ENCODE peak calls at places on chromosomes 2 and 18, in seven cellular contexts. J is HCT116, C is skeletal muscle cell, Q is astrocyte of the spinal cord, U is cardiac fibroblast, R is IMR-90, M is LNCaP clone FGC. N is an unnamed sample.

GRCh38 chr18:34039194-34039593 is 185.5 kb downstream of the NOL4 start:
- DNase-seq in J (no peak), C (no peak), Q (no peak), U (no peak), R (no peak), M (no peak), N (no peak)

GRCh38 chr2:196131949-196132925 is 39.1 kb downstream of the STK17B start:
- DNase-seq in J (no peak), C (no peak), Q (peak; percentile 42), U (peak; percentile 24), R (peak; percentile 25), M (no peak), N (no peak)

GRCh38 chr2:190767821-190768220 is 112.8 kb upstream of the GLS start:
- DNase-seq in J (no peak), C (no peak), Q (no peak), U (no peak), R (no peak), M (no peak), N (no peak)

GRCh38 chr2:102005989-102006885 is 14.5 kb downstream of the IL1R2 start:
- DNase-seq in J (peak; percentile 44), C (no peak), Q (peak; percentile 55), U (peak; percentile 81), R (peak; percentile 56), M (no peak), N (peak; percentile 87)

GRCh38 chr2:96533292-96534073 is 3.1 kb upstream of the ARID5A start:
- DNase-seq in J (no peak), C (peak; percentile 52), Q (peak; percentile 40), U (peak; percentile 96), R (peak; percentile 34), M (no peak), N (peak; percentile 98)

GRCh38 chr2:215828528-215829184 is 184.7 kb downstream of the MREG start:
- DNase-seq in J (peak; percentile 58), C (no peak), Q (peak; percentile 63), U (peak; percentile 82), R (peak; percentile 62), M (no peak), N (no peak)

GRCh38 chr2:202842690-202843089 is 28.9 kb downstream of the ICA1L start:
- DNase-seq in J (no peak), C (no peak), Q (no peak), U (no peak), R (no peak), M (no peak), N (no peak)

GRCh38 chr2:118554616-118555015 is 292.8 kb downstream of the EN1 start:
- DNase-seq in J (no peak), C (no peak), Q (no peak), U (peak; percentile 8), R (no peak), M (no peak), N (no peak)

GRCh38 chr2:127523269-127523930 is 2.9 kb downstream of the IWS1 start:
- DNase-seq in J (no peak), C (no peak), Q (no peak), U (no peak), R (no peak), M (no peak), N (no peak)

GRCh38 chr18:35616664-35617423 is 35.3 kb downstream of the GALNT1 start:
- DNase-seq in J (no peak), C (peak; percentile 84), Q (peak; percentile 94), U (peak; percentile 76), R (peak; percentile 92), M (no peak), N (peak; percentile 78)

GRCh38 chr18:74110983-74111382 is 36.7 kb downstream of the FBXO15 start:
- DNase-seq in J (no peak), C (no peak), Q (no peak), U (no peak), R (no peak), M (no peak), N (no peak)

GRCh38 chr2:15793078-15793913 is 147.1 kb upstream of the MYCN start:
- DNase-seq in J (no peak), C (no peak), Q (no peak), U (no peak), R (no peak), M (no peak), N (no peak)

GRCh38 chr2:98764499-98764898 is 33.6 kb upstream of the MGAT4A start:
- DNase-seq in J (no peak), C (no peak), Q (no peak), U (no peak), R (no peak), M (no peak), N (no peak)

GRCh38 chr2:27306136-27306535 is 2.1 kb downstream of the UCN start:
- DNase-seq in J (no peak), C (no peak), Q (no peak), U (no peak), R (no peak), M (no peak), N (peak; percentile 31)

GRCh38 chr2:27304488-27305240 is 3.6 kb downstream of the UCN start:
- DNase-seq in J (no peak), C (no peak), Q (no peak), U (no peak), R (no peak), M (no peak), N (peak; percentile 46)

GRCh38 chr2:27306657-27307544 is 1.3 kb downstream of the UCN start:
- DNase-seq in J (no peak), C (no peak), Q (no peak), U (no peak), R (no peak), M (no peak), N (peak; percentile 90)

GRCh38 chr2:27305516-27305915 is 2.7 kb downstream of the UCN start:
- DNase-seq in J (no peak), C (no peak), Q (no peak), U (no peak), R (no peak), M (no peak), N (peak; percentile 79)

GRCh38 chr2:27303093-27304025 is 4.9 kb downstream of the UCN start:
- DNase-seq in J (peak; percentile 70), C (no peak), Q (peak; percentile 56), U (peak; percentile 83), R (peak; percentile 72), M (peak; percentile 33), N (peak; percentile 96)
- H3K4me3 ChIP-seq in J (peak overlapping the region; percentile 38), C (no peak overlapping the region), Q (no peak overlapping the region), U (peak overlapping the region; percentile 19), R (no peak overlapping the region), M (no peak overlapping the region), N (peak overlapping the region; percentile 53)

GRCh38 chr2:231385429-231385828 is 10.1 kb upstream of the B3GNT7 start:
- DNase-seq in J (no peak), C (no peak), Q (no peak), U (no peak), R (no peak), M (no peak), N (peak; percentile 19)

GRCh38 chr2:231388725-231389346 is 6.7 kb upstream of the B3GNT7 start:
- DNase-seq in J (no peak), C (no peak), Q (no peak), U (no peak), R (no peak), M (no peak), N (peak; percentile 68)

GRCh38 chr2:231390667-231391066 is 4.8 kb upstream of the B3GNT7 start:
- DNase-seq in J (no peak), C (no peak), Q (no peak), U (no peak), R (no peak), M (no peak), N (peak; percentile 83)

GRCh38 chr2:231386446-231386845 is 9.1 kb upstream of the B3GNT7 start:
- DNase-seq in J (no peak), C (peak; percentile 43), Q (peak; percentile 84), U (peak; percentile 24), R (peak; percentile 86), M (no peak), N (peak; percentile 97)

DNA sequence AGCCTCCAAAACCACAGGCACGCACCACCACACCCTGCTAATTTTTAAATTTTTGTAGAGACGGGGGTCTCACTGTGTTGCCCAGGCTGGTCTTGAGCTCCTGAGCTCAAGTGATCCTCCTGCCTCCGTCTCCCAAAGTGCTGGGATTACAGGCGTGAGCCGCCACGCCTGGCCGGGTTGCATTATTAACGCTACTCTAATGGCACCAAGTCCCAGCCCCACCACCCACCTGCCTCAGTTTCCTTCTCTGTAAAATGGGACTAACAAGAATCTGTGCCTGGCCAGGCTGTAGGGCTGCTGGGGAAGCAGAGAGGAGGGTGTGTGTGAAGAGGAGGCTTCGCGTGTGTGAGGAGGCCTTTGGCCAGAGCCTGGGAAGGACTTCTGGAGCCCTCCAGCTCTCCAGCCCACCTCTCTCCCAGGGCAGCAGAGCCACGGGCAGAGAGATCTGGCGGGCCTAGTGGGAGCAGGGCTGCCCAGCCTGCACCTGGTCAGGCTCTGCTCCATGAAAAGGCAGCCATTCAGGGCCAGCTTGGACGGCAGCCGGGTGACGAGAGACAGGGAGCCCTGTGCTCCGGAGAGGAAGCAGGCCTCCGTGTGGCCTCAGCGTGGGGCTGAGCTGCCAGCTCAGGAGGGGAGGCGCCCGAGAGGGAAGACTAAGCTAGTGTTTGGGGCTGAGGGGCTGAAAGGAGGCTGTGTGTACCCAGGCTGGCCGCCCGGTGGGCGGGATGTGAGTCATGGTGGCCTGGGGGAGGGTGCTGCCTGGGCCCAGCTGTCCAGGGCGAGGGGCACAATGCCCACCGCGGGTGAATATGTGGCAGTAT is 7.4 kb upstream of the B3GNT7 start:
- DNase-seq in J (no peak), C (no peak), Q (peak; percentile 78), U (peak; percentile 61), R (peak; percentile 56), M (no peak), N (peak; percentile 96)
- H3K4me3 ChIP-seq in J (no peak overlapping the region), C (no peak overlapping the region), Q (no peak overlapping the region), U (no peak overlapping the region), R (no peak overlapping the region), M (no peak overlapping the region), N (no peak overlapping the region)

GRCh38 chr18:54530285-54530684 is 60.8 kb upstream of the DYNAP start:
- DNase-seq in J (no peak), C (no peak), Q (no peak), U (no peak), R (no peak), M (no peak), N (no peak)
- H3K4me3 ChIP-seq in J (no peak overlapping the region), C (no peak overlapping the region), Q (no peak overlapping the region), U (no peak overlapping the region), R (no peak overlapping the region), M (no peak overlapping the region), N (no peak overlapping the region)

GRCh38 chr2:113237604-113238003 is 41.1 kb downstream of the PAX8 start:
- DNase-seq in J (no peak), C (no peak), Q (no peak), U (no peak), R (no peak), M (no peak), N (peak; percentile 60)
- H3K4me3 ChIP-seq in J (no peak overlapping the region), C (no peak overlapping the region), Q (no peak overlapping the region), U (no peak overlapping the region), R (no peak overlapping the region), M (no peak overlapping the region), N (no peak overlapping the region)